ENCODE peak calls at places on chromosomes 2 and 18, in seven cellular contexts. J is left ventricle myocardium inferior, N is right cardiac atrium, Y is A549, G is psoas muscle, R is upper lobe of left lung, U is H9. K is an unnamed sample. For H3K4me1, the result is how much of the 10 kb centered on the place peaks cover.

GRCh38 chr18:421236-422155 is 79.0 kb downstream of the COLEC12 start:
- DNase-seq in N (no peak), G (no peak), Y (no peak), J (no peak), R (no peak), U (no peak), K (no peak)

GRCh38 chr18:68241881-68242280 is 473.0 kb downstream of the TMX3 start:
- DNase-seq in N (no peak), U (no peak), Y (no peak), R (no peak), J (no peak), G (no peak), K (no peak)

GRCh38 chr2:142842369-142842768 is 35.1 kb upstream of the KYNU start:
- DNase-seq in Y (no peak), U (no peak), J (no peak), R (no peak), G (no peak), N (no peak), K (no peak)

GRCh38 chr2:96546797-96547196 is 10.2 kb downstream of the ARID5A start:
- DNase-seq in R (no peak), U (no peak), G (no peak), Y (no peak), J (no peak), N (no peak), K (peak)

GRCh38 chr2:240510513-240511210 is 47.1 kb downstream of the ANKMY1 start:
- DNase-seq in U (no peak), R (peak), Y (no peak), N (no peak), G (no peak), J (no peak), K (peak)

GRCh38 chr2:159183346-159183745 is 103.2 kb downstream of the WDSUB1 start:
- DNase-seq in N (no peak), G (no peak), U (no peak), J (no peak), R (no peak), Y (no peak), K (no peak)

GRCh38 chr2:134189009-134189717 is 64.7 kb upstream of the MGAT5 start:
- DNase-seq in J (no peak), N (no peak), R (no peak), U (no peak), Y (peak), G (no peak), K (no peak)

GRCh38 chr18:45167109-45167551 is 448.1 kb upstream of the SLC14A2 start:
- DNase-seq in U (no peak), N (no peak), Y (no peak), J (no peak), G (no peak), R (no peak), K (no peak)

GRCh38 chr2:25347205-25347815 is 5.6 kb upstream of the DNMT3A start:
- DNase-seq in U (no peak), R (no peak), G (no peak), N (no peak), J (no peak), Y (no peak), K (no peak)

GRCh38 chr2:226137201-226137811 is 662.3 kb downstream of the IRS1 start:
- DNase-seq in R (no peak), N (no peak), G (no peak), Y (no peak), U (no peak), J (no peak), K (no peak)

GRCh38 chr2:27857417-27858172 is 32.6 kb downstream of the RBKS start:
- DNase-seq in R (no peak), N (no peak), J (no peak), U (no peak), G (no peak), Y (no peak), K (no peak)

GRCh38 chr18:23856466-23857175 is 157.9 kb upstream of the TTC39C start:
- DNase-seq in Y (no peak), J (no peak), R (no peak), G (no peak), N (no peak), U (no peak), K (no peak)

GRCh38 chr2:12501469-12502147 is 215.1 kb upstream of the TRIB2 start:
- DNase-seq in Y (no peak), N (peak), U (no peak), G (peak), R (peak), J (peak), K (no peak)

GRCh38 chr18:27400001-27400400 is 214.9 kb upstream of the CHST9 start:
- DNase-seq in R (no peak), J (no peak), Y (no peak), U (peak), G (no peak), N (no peak), K (no peak)

GRCh38 chr2:192151848-192152247 is 42.9 kb downstream of the TMEFF2 start:
- DNase-seq in G (no peak), R (no peak), J (no peak), U (no peak), Y (no peak), N (no peak), K (no peak)

GRCh38 chr2:240783819-240784621 is 36.0 kb downstream of the KIF1A start:
- DNase-seq in N (peak), R (no peak), Y (no peak), J (peak), G (peak), U (no peak), K (peak)

GRCh38 chr2:188435115-188435514 is 143.4 kb downstream of the GULP1 start:
- DNase-seq in N (no peak), G (no peak), R (no peak), Y (no peak), U (no peak), J (no peak), K (no peak)

GRCh38 chr2:98861601-98862000 is 74.4 kb downstream of the CRACDL start:
- DNase-seq in J (no peak), N (no peak), Y (no peak), G (no peak), U (no peak), R (no peak), K (no peak)

GRCh38 chr2:43737097-43737854 is 36.6 kb upstream of the DYNC2LI1 start:
- DNase-seq in Y (no peak), N (no peak), R (no peak), G (peak), J (no peak), U (no peak), K (peak)

GRCh38 chr2:235611756-235612155 is 117.9 kb downstream of the AGAP1 start:
- DNase-seq in R (no peak), J (no peak), N (no peak), Y (no peak), U (no peak), G (no peak), K (no peak)

GRCh38 chr2:128681351-128681906 is 362.8 kb upstream of the HS6ST1 start:
- DNase-seq in Y (no peak), U (peak), J (no peak), G (no peak), R (no peak), N (no peak), K (no peak)

GRCh38 chr2:20614201-20615045 is 36.5 kb downstream of the HS1BP3 start:
- DNase-seq in R (peak), Y (no peak), N (peak), J (peak), U (peak), G (peak), K (peak)
- H3K27ac ChIP-seq in R (peak), Y (peak), N (peak), J (peak), U (no peak), G (peak), K (peak)

GRCh38 chr2:161131804-161132203 is 28.4 kb upstream of the TANK start:
- DNase-seq in U (no peak), R (no peak), J (no peak), N (no peak), Y (no peak), G (no peak), K (no peak)
- H3K4me1 ChIP-seq in U (under half), R (under half), J (under half), N (under half), Y (under half), G (under half), K (under half)

GRCh38 chr2:201185863-201186262 is 2.9 kb downstream of the CASP10 start:
- DNase-seq in U (no peak), Y (no peak), J (no peak), G (no peak), N (no peak), R (no peak), K (no peak)
- H3K27ac ChIP-seq in U (no peak), Y (no peak), J (peak), G (no peak), N (no peak), R (no peak), K (no peak)

GRCh38 chr2:218893349-218894167 is 12.9 kb downstream of the WNT10A start:
- DNase-seq in Y (no peak), J (no peak), U (no peak), R (no peak), N (no peak), G (no peak), K (no peak)
- H3K4me1 ChIP-seq in Y (under half), J (under half), U (under half), R (under half), N (under half), G (under half), K (under half)

GRCh38 chr2:3405308-3405707 is 25.8 kb downstream of the TRAPPC12 start:
- DNase-seq in U (no peak), R (no peak), G (no peak), J (no peak), Y (no peak), N (no peak), K (no peak)
- H3K27ac ChIP-seq in U (no peak), R (no peak), G (no peak), J (peak), Y (no peak), N (no peak), K (no peak)

GRCh38 chr2:74417763-74418162 is 3.7 kb downstream of the C2orf81 start:
- DNase-seq in U (no peak), N (no peak), G (no peak), Y (no peak), J (no peak), R (no peak), K (no peak)
- H3K4me1 ChIP-seq in U (under half), N (under half), G (under half), Y (under half), J (half or more), R (under half), K (under half)

DNA sequence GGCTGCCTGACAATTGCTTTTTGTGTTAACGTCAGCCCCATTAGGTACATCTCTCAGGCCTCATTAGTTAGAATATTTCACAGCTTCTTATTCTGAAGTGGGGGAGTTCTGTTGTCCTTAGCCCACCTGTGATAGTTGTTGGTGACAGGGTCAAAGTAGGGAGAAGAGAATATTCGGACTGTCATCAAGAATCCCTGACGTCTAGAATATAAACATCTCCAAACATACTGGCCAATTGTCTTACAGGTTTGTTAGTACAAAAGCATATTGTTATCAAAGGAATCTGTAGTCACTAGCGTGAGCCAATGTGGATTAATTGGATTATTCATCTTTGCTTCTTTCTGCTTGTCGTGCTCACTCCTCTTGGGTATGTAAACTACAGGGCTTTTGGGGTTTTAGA is 77.6 kb downstream of the DIS3L2 start:
- DNase-seq in Y (no peak), N (no peak), U (no peak), R (no peak), J (no peak), G (no peak), K (no peak)
- H3K27ac ChIP-seq in Y (no peak), N (no peak), U (no peak), R (no peak), J (no peak), G (no peak), K (no peak)

DNA sequence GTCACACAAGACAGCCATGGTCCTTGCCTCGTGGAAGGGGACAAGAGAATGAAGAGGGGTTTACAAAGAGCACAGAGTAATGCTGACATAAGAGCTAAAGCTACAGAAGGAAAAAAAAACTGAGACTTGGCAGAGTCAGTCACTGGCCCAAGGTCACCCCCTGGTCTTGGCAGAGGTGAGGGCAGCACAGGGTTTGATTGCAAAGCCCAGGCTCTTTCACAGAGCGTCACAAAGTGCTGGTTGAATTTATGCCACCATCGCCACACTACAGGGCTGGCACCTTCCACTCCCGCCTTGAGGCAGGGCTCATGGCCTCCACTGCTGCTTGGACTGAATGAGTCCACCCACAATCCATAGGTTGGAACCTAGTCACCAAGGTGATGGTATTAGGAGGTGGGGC is 190.2 kb downstream of the INHBB start:
- DNase-seq in Y (no peak), G (no peak), U (no peak), R (no peak), N (peak), J (peak), K (no peak)
- H3K4me1 ChIP-seq in Y (under half), G (under half), U (under half), R (under half), N (under half), J (under half), K (under half)

GRCh38 chr2:38889575-38889974 is at the start of gene ARHGEF33:
- DNase-seq in G (no peak), N (no peak), J (no peak), R (no peak), U (no peak), Y (no peak), K (no peak)
- H3K27ac ChIP-seq in G (no peak), N (no peak), J (no peak), R (no peak), U (no peak), Y (no peak), K (no peak)

GRCh38 chr2:230325316-230326243 is 1.4 kb upstream of the SP140L start:
- DNase-seq in G (no peak), N (no peak), Y (no peak), J (no peak), U (no peak), R (no peak), K (no peak)
- H3K4me1 ChIP-seq in G (under half), N (under half), Y (under half), J (under half), U (under half), R (under half), K (under half)

K was measured in aorta.